ENCODE peak calls at places on chromosomes 2 and 18, in six cellular contexts. P is GM23338, T is H1, S is WTC11, J is K562, K is GM12878. M is an unnamed sample.
A peak's percentile ranks its signal among the peaks of the same experiment; 100 is the strongest.

GRCh38 chr2:194271283-194271961 is 1385.6 kb upstream of the SLC39A10 start:
- DNase-seq in P (no peak), T (no peak), S (no peak), J (no peak), K (no peak), M (no peak)

GRCh38 chr2:222115296-222115695 is 183.5 kb downstream of the PAX3 start:
- DNase-seq in P (no peak), T (no peak), S (no peak), J (no peak), K (no peak), M (no peak)

GRCh38 chr2:106142683-106143082 is 51.4 kb downstream of the UXS1 start:
- DNase-seq in P (no peak), T (no peak), S (no peak), J (no peak), K (no peak), M (no peak)

GRCh38 chr2:136127356-136127755 is 9.4 kb upstream of the CXCR4 start:
- DNase-seq in P (no peak), T (no peak), S (no peak), J (no peak), K (no peak), M (no peak)

GRCh38 chr2:81436256-81436655 is 1131.7 kb upstream of the LRRTM1 start:
- DNase-seq in P (no peak), T (no peak), S (no peak), J (no peak), K (no peak), M (peak; percentile 7)

GRCh38 chr2:6081955-6082354 is 389.8 kb downstream of the SOX11 start:
- DNase-seq in P (no peak), T (no peak), S (no peak), J (no peak), K (no peak), M (no peak)

GRCh38 chr18:61869631-61870030 is 23.2 kb downstream of the RNF152 start:
- DNase-seq in P (no peak), T (no peak), S (no peak), J (no peak), K (no peak), M (no peak)

GRCh38 chr18:27075828-27076227 is 109.3 kb downstream of the CHST9 start:
- DNase-seq in P (no peak), T (no peak), S (no peak), J (no peak), K (no peak), M (no peak)

GRCh38 chr2:230921806-230922595 is 3.0 kb downstream of the GPR55 start:
- DNase-seq in P (no peak), T (no peak), S (peak; percentile 8), J (no peak), K (no peak), M (no peak)

GRCh38 chr2:77210725-77211124 is 311.5 kb downstream of the LRRTM4 start:
- DNase-seq in P (no peak), T (no peak), S (no peak), J (no peak), K (no peak), M (no peak)

GRCh38 chr2:176445831-176446433 is 176.7 kb downstream of the MTX2 start:
- DNase-seq in P (no peak), T (no peak), S (no peak), J (no peak), K (no peak), M (peak; percentile 13)

GRCh38 chr2:166361351-166362153 is 14.2 kb downstream of the SCN9A start:
- DNase-seq in P (peak; percentile 47), T (no peak), S (no peak), J (peak; percentile 23), K (no peak), M (peak; percentile 79)

GRCh38 chr2:136164377-136164776 is 46.4 kb upstream of the CXCR4 start:
- DNase-seq in P (peak; percentile 14), T (no peak), S (no peak), J (no peak), K (no peak), M (no peak)

GRCh38 chr2:231716641-231717280 is 8.4 kb downstream of the PTMA start:
- DNase-seq in P (no peak), T (no peak), S (no peak), J (no peak), K (no peak), M (peak; percentile 86)

GRCh38 chr2:175684466-175684865 is 317.6 kb downstream of the LNPK start:
- DNase-seq in P (peak; percentile 49), T (peak; percentile 10), S (no peak), J (no peak), K (no peak), M (peak; percentile 12)

GRCh38 chr18:79872423-79872822 is 74.7 kb downstream of the KCNG2 start:
- DNase-seq in P (no peak), T (no peak), S (no peak), J (no peak), K (no peak), M (no peak)

GRCh38 chr18:500556-501405 is at the start of gene COLEC12:
- DNase-seq in P (peak; percentile 68), T (no peak), S (peak; percentile 53), J (no peak), K (no peak), M (no peak)

GRCh38 chr2:203859030-203859854 is 8.3 kb upstream of the CTLA4 start:
- DNase-seq in P (no peak), T (no peak), S (no peak), J (no peak), K (no peak), M (no peak)

GRCh38 chr2:45879406-45879805 is 227.9 kb downstream of the PRKCE start:
- DNase-seq in P (peak; percentile 10), T (no peak), S (no peak), J (no peak), K (no peak), M (no peak)

GRCh38 chr2:127076924-127077323 is 30.0 kb downstream of the BIN1 start:
- DNase-seq in P (no peak), T (no peak), S (no peak), J (no peak), K (no peak), M (no peak)

GRCh38 chr18:54147439-54147838 is 77.0 kb downstream of the MBD2 start:
- DNase-seq in P (no peak), T (no peak), S (no peak), J (no peak), K (peak; percentile 75), M (no peak)

GRCh38 chr18:68041327-68041726 is 524.8 kb upstream of the DSEL start:
- DNase-seq in P (no peak), T (no peak), S (no peak), J (no peak), K (no peak), M (no peak)

GRCh38 chr2:190996947-190997346 is 17.0 kb downstream of the STAT1 start:
- DNase-seq in P (no peak), T (no peak), S (no peak), J (no peak), K (no peak), M (no peak)

GRCh38 chr2:30266051-30266621 is 34.8 kb downstream of the LBH start:
- DNase-seq in P (no peak), T (no peak), S (no peak), J (no peak), K (no peak), M (no peak)

GRCh38 chr2:173249661-173250641 is 104.7 kb upstream of the CDCA7 start:
- DNase-seq in P (no peak), T (no peak), S (no peak), J (no peak), K (no peak), M (no peak)

GRCh38 chr2:104476563-104476988 is 377.3 kb upstream of the POU3F3 start:
- DNase-seq in P (no peak), T (no peak), S (no peak), J (no peak), K (no peak), M (peak; percentile 85)

GRCh38 chr2:47249427-47249826 is 94.3 kb upstream of the STPG4 start:
- DNase-seq in P (no peak), T (no peak), S (no peak), J (no peak), K (no peak), M (no peak)

GRCh38 chr2:173963323-173963816 is 1.8 kb downstream of the SP3 start:
- DNase-seq in P (peak; percentile 79), T (no peak), S (no peak), J (no peak), K (no peak), M (peak; percentile 71)

GRCh38 chr2:69518836-69519235 is 81.6 kb upstream of the NFU1 start:
- DNase-seq in P (peak; percentile 72), T (peak; percentile 53), S (peak; percentile 70), J (peak; percentile 56), K (no peak), M (no peak)

GRCh38 chr18:62982600-62983251 is 267.4 kb downstream of the PHLPP1 start:
- DNase-seq in P (peak; percentile 87), T (peak; percentile 33), S (peak; percentile 61), J (peak; percentile 53), K (peak; percentile 7), M (peak; percentile 36)

GRCh38 chr2:61582191-61582590 is 44.0 kb upstream of the XPO1 start:
- DNase-seq in P (peak; percentile 88), T (peak; percentile 72), S (no peak), J (no peak), K (no peak), M (no peak)

GRCh38 chr2:218024336-218024735 is 21.5 kb upstream of the TNS1 start:
- DNase-seq in P (no peak), T (no peak), S (peak; percentile 5), J (no peak), K (no peak), M (no peak)
- TF ChIP-seq CREB1 in P (no peak), T (no peak), S (no peak), J (no peak), K (no peak), M (no peak)

GRCh38 chr2:40348038-40348437 is 103.9 kb downstream of the SLC8A1 start:
- DNase-seq in P (no peak), T (no peak), S (no peak), J (no peak), K (no peak), M (no peak)
- TF ChIP-seq CREB1 in P (no peak), T (no peak), S (no peak), J (no peak), K (no peak), M (no peak)

GRCh38 chr2:54377901-54378493 is 78.1 kb upstream of the SPTBN1 start:
- DNase-seq in P (peak; percentile 19), T (no peak), S (no peak), J (no peak), K (no peak), M (no peak)
- TF ChIP-seq CREB1 in P (no peak), T (no peak), S (no peak), J (no peak), K (no peak), M (no peak)

GRCh38 chr2:9360701-9361100 is 62.6 kb downstream of the ITGB1BP1 start:
- DNase-seq in P (no peak), T (no peak), S (no peak), J (no peak), K (no peak), M (no peak)
- TF ChIP-seq CREB1 in P (no peak), T (no peak), S (no peak), J (no peak), K (no peak), M (no peak)

GRCh38 chr2:225468131-225468530 is 68.6 kb downstream of the NYAP2 start:
- DNase-seq in P (no peak), T (no peak), S (no peak), J (no peak), K (no peak), M (no peak)
- TF ChIP-seq CREB1 in P (no peak), T (no peak), S (no peak), J (no peak), K (no peak), M (no peak)

GRCh38 chr2:216012133-216012829 is 1.1 kb downstream of the MREG start:
- DNase-seq in P (no peak), T (no peak), S (no peak), J (no peak), K (no peak), M (peak; percentile 86)
- TF ChIP-seq CREB1 in P (no peak), T (no peak), S (no peak), J (no peak), K (peak; percentile 3), M (no peak)

M was measured in HepG2.